ENCODE peak calls at places on chromosomes 5 and 9, in five cellular contexts. S is MM.1S, Y is neural progenitor cell, L is PC-3, T is GM23248. U is an unnamed sample.

GRCh38 chr5:170741801-170742200 is 41.7 kb upstream of the GABRP start:
- DNase-seq in T (no peak), L (no peak), S (no peak), Y (no peak), U (no peak)

GRCh38 chr5:154901276-154901675 is 36.7 kb downstream of the GEMIN5 start:
- DNase-seq in T (no peak), Y (no peak), S (no peak), L (no peak), U (no peak)

GRCh38 chr9:17509151-17509550 is 69.7 kb upstream of the SH3GL2 start:
- DNase-seq in Y (no peak), T (no peak), L (no peak), S (no peak), U (no peak)

GRCh38 chr5:2184563-2185540 is 302.1 kb upstream of the IRX4 start:
- DNase-seq in T (no peak), S (no peak), Y (no peak), L (no peak), U (no peak)

GRCh38 chr5:1204693-1205242 is 3.4 kb downstream of the SLC6A19 start:
- DNase-seq in T (peak; percentile 56), Y (peak; percentile 80), L (peak; percentile 44), S (no peak), U (peak; percentile 6)

GRCh38 chr5:12985142-12985541 is 959.3 kb downstream of the DNAH5 start:
- DNase-seq in Y (no peak), L (no peak), S (peak; percentile 33), T (no peak), U (no peak)

GRCh38 chr9:31119882-31120481 is 1264.5 kb upstream of the ACO1 start:
- DNase-seq in S (peak; percentile 43), Y (peak; percentile 32), T (peak; percentile 49), L (peak; percentile 32), U (peak; percentile 34)

GRCh38 chr9:17635115-17635890 is 56.4 kb downstream of the SH3GL2 start:
- DNase-seq in S (no peak), Y (no peak), L (peak; percentile 43), T (no peak), U (no peak)

GRCh38 chr9:6354072-6354686 is 26.0 kb downstream of the TPD52L3 start:
- DNase-seq in L (peak; percentile 54), S (peak; percentile 67), T (peak; percentile 81), Y (peak; percentile 62), U (peak; percentile 76)

GRCh38 chr9:123196124-123196523 is 72.3 kb downstream of the STRBP start:
- DNase-seq in L (no peak), S (no peak), T (no peak), Y (no peak), U (no peak)

GRCh38 chr5:151063136-151063544 is 17.7 kb downstream of the TNIP1 start:
- DNase-seq in S (no peak), L (peak; percentile 65), Y (no peak), T (peak; percentile 89), U (no peak)

GRCh38 chr5:161230222-161230621 is 316.3 kb downstream of the GABRB2 start:
- DNase-seq in S (peak; percentile 7), Y (peak; percentile 28), T (no peak), L (no peak), U (no peak)

GRCh38 chr5:175347931-175348330 is 96.1 kb downstream of the DRD1 start:
- DNase-seq in S (no peak), T (no peak), Y (no peak), L (no peak), U (no peak)

GRCh38 chr9:135129137-135129695 is 41.7 kb downstream of the OLFM1 start:
- DNase-seq in T (no peak), Y (no peak), L (no peak), S (no peak), U (no peak)

GRCh38 chr9:73073337-73074175 is 78.1 kb upstream of the ANXA1 start:
- DNase-seq in Y (no peak), T (peak; percentile 67), L (peak; percentile 4), S (no peak), U (no peak)

GRCh38 chr5:40477856-40478546 is 201.7 kb upstream of the PTGER4 start:
- DNase-seq in L (peak; percentile 96), T (peak; percentile 84), S (no peak), Y (no peak), U (no peak)

GRCh38 chr5:168300377-168301182 is 9.1 kb downstream of the WWC1 start:
- DNase-seq in S (peak; percentile 39), T (no peak), Y (peak; percentile 50), L (no peak), U (no peak)

GRCh38 chr5:135400866-135401265 is 1.8 kb upstream of the MACROH2A1 start:
- DNase-seq in T (no peak), Y (peak; percentile 48), S (no peak), L (no peak), U (no peak)

GRCh38 chr5:57761513-57761912 is 278.9 kb upstream of the ACTBL2 start:
- DNase-seq in L (no peak), S (no peak), T (no peak), Y (no peak), U (no peak)

GRCh38 chr5:131277875-131278795 is 14.3 kb downstream of the CDC42SE2 start:
- DNase-seq in S (no peak), T (no peak), L (no peak), Y (no peak), U (no peak)

GRCh38 chr5:124980174-124980941 is 233.9 kb upstream of the ZNF608 start:
- DNase-seq in S (no peak), T (no peak), Y (peak; percentile 75), L (no peak), U (peak; percentile 91)

GRCh38 chr9:96844040-96844439 is 10.3 kb downstream of the ZNF782 start:
- DNase-seq in Y (no peak), L (no peak), T (no peak), S (no peak), U (no peak)

GRCh38 chr5:109655841-109656240 is 33.9 kb upstream of the MAN2A1 start:
- DNase-seq in T (peak; percentile 47), S (no peak), Y (no peak), L (peak; percentile 27), U (no peak)

GRCh38 chr9:10045598-10045997 is 567.2 kb downstream of the PTPRD start:
- DNase-seq in S (peak; percentile 18), T (peak; percentile 36), L (peak; percentile 28), Y (no peak), U (peak; percentile 4)

GRCh38 chr9:123269316-123269715 is 930 bp upstream of the STRBP start:
- DNase-seq in S (no peak), T (no peak), Y (no peak), L (no peak), U (peak; percentile 30)

DNA sequence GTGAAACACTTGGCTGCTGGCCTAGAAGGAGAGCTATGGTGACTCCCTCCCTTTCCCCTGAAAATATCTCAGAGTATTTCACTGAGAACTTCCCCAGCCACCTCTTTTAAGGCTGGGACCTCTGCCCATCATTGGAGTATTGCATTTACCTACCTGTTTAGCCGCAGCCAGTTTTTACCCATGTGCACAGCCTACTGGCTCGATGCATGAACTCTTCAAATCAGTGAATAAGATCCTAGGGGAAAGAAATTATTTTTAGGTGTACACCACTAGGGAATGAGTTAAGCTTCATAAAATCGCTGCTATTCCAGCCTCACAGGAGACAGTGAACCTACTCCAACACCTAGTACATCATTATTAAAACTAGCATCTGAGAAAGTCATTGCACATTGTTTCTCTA is 16.8 kb upstream of the FAM174A start:
- DNase-seq in S (no peak), T (no peak), L (no peak), Y (peak; percentile 2), U (no peak)
- H3K4me1 ChIP-seq in S (peaks cover 37% of the 10 kb centered on the region), T (no peaks in the 10 kb centered on the region), L (no peaks in the 10 kb centered on the region), Y (no peaks in the 10 kb centered on the region), U (no peaks in the 10 kb centered on the region)

GRCh38 chr5:5432020-5432707 is 9.7 kb downstream of the ICE1 start:
- DNase-seq in L (peak; percentile 47), Y (no peak), T (peak; percentile 79), S (no peak), U (no peak)

GRCh38 chr5:5437227-5438172 is 15.0 kb downstream of the ICE1 start:
- DNase-seq in L (no peak), T (no peak), S (peak; percentile 43), Y (no peak), U (no peak)

DNA sequence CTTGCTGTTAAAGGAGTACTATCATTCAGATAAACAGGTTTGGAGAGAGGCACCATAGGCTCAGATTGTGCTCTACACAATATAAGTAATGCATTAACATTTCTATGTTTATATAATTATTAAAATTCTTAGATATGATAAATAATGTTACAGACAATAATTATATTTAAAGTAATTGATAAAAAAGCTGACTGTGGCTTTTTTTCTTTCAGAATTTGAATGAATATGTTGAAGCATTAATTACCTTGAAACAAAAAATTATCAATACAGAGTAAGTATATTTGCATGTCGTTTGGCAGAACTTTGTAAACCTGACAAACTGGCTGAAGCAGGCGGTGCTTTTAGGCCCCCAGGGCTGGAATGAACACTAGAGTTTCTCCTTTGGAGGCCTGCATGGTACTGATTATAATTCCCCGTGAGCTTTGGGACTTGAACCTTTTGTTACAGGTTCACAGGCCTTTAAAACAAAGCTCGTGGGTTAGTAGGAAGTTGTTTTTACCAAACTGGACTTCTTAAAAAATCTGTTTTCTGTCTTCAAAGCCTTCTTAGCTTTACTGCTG is 13.8 kb downstream of the ICE1 start:
- DNase-seq in L (no peak), T (no peak), S (no peak), Y (no peak), U (no peak)
- H3K4me2 ChIP-seq in L (no peak overlapping the region), T (no peak overlapping the region), S (peak overlapping the region; percentile 72), Y (no peak overlapping the region), U (no peak overlapping the region)

GRCh38 chr5:6592611-6593010 is 40.2 kb downstream of the NSUN2 start:
- DNase-seq in L (no peak), S (no peak), T (peak; percentile 64), Y (no peak), U (no peak)
- TF ChIP-seq EZH2phosphoT487 in L (no peak), S (no peak), T (no peak), Y (no peak), U (no peak)

GRCh38 chr5:132427285-132428146 is 58.0 kb downstream of the SLC22A5 start:
- DNase-seq in T (peak; percentile 30), S (peak; percentile 88), Y (no peak), L (peak; percentile 54), U (peak; percentile 76)
- H3K4me1 ChIP-seq in T (peaks cover 65% of the 10 kb centered on the region), S (peaks cover 100% of the 10 kb centered on the region), Y (peaks cover 5% of the 10 kb centered on the region), L (peaks cover 64% of the 10 kb centered on the region), U (peaks cover 94% of the 10 kb centered on the region)

DNA sequence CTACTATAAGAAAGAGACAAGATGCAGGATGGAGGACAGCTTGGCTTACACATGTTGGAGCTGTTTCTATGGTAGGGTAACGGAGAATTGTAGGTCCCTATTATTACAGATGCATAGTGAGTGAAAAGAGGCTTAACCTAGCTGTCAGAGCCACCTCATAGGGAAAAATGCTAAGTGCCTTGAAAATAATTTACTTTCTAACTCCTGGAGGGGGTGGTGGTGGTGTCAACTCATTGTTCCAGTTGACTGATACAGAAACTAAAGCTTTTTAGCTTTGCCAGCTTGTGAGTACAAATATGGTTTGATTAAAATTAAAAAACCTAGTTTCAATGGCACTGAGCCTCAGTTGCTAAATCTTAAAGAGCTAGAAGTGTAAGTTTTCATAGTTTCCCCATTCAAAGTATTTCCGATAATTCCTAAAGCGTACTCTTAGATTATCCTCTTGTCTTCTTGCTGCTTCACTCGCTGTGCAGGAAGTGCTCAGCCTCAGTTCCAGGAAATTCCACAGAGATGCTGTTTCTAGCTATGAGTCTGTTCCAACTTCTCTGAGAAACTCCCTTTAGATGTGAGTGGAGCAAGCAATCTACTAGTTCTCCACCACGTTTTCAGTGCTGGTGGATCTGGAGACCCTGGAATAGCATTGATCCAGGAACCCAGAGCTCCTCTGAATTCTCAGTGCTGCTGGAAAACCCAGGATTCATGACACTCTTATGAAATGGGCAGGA is 265.2 kb downstream of the DMAC1 start:
- DNase-seq in L (no peak), Y (no peak), T (peak; percentile 2), S (no peak), U (no peak)
- H3K4me2 ChIP-seq in L (no peak overlapping the region), Y (no peak overlapping the region), T (no peak overlapping the region), S (no peak overlapping the region), U (no peak overlapping the region)